ENCODE peak calls at places on chromosomes 16 and 17, in ten cellular contexts. Z, I, R, O, F, E, Y, J, Q and V are unnamed samples.
A peak's percentile ranks its signal among the peaks of the same experiment; 100 is the strongest.

GRCh38 chr17:36475346-36475970 is 11.0 kb upstream of the ZNHIT3 start:
- DNase-seq in E (no peak), R (no peak), Q (no peak), Z (no peak), F (peak; percentile 9), J (no peak), Y (no peak), O (no peak), I (no peak), V (no peak)

GRCh38 chr16:51753382-51753781 is 602.3 kb upstream of the SALL1 start:
- DNase-seq in E (no peak), R (no peak), I (no peak), Q (no peak), Y (no peak), J (no peak), O (no peak), Z (no peak), F (no peak), V (no peak)

GRCh38 chr16:54280751-54281150 is 5.8 kb downstream of the IRX3 start:
- DNase-seq in E (no peak), O (no peak), Z (no peak), F (no peak), J (no peak), Y (no peak), Q (no peak), R (no peak), I (no peak), V (no peak)

GRCh38 chr16:75943705-75944514 is 217.6 kb upstream of the CPHXL start:
- DNase-seq in R (no peak), I (no peak), J (no peak), E (no peak), F (no peak), Z (no peak), Q (no peak), Y (no peak), O (no peak), V (no peak)

GRCh38 chr16:88700636-88701482 is 5.3 kb downstream of the RNF166 start:
- DNase-seq in O (peak; percentile 81), E (peak; percentile 97), I (peak; percentile 64), R (peak; percentile 90), J (peak; percentile 95), Y (no peak), Q (no peak), F (peak; percentile 46), Z (peak; percentile 92), V (peak; percentile 86)

GRCh38 chr16:85950519-85950918 is 51.6 kb downstream of the IRF8 start:
- DNase-seq in O (no peak), F (no peak), J (no peak), Q (no peak), Z (no peak), Y (no peak), R (no peak), I (no peak), E (no peak), V (no peak)

GRCh38 chr16:88282221-88283041 is 100.3 kb upstream of the ZNF469 start:
- DNase-seq in F (no peak), I (no peak), Y (no peak), R (peak; percentile 44), O (no peak), E (no peak), J (no peak), Q (no peak), Z (no peak), V (no peak)

GRCh38 chr17:7403043-7403901 is 625 bp downstream of the TMEM256 start:
- DNase-seq in Q (peak; percentile 72), J (no peak), Z (peak; percentile 88), I (no peak), R (no peak), F (no peak), E (peak; percentile 74), Y (peak; percentile 85), O (no peak), V (no peak)

GRCh38 chr17:2090804-2091534 is 36.1 kb downstream of the HIC1 start:
- DNase-seq in Z (peak; percentile 90), F (no peak), J (no peak), Y (peak; percentile 74), O (no peak), I (no peak), R (peak; percentile 97), E (peak; percentile 78), Q (no peak), V (no peak)

GRCh38 chr17:58268774-58269556 is 11.8 kb downstream of the MPO start:
- DNase-seq in F (no peak), Q (no peak), I (no peak), J (no peak), Z (no peak), O (no peak), E (no peak), Y (no peak), R (no peak), V (no peak)

GRCh38 chr17:31672161-31672819 is 186.8 kb downstream of the COPRS start:
- DNase-seq in E (no peak), I (no peak), R (no peak), F (no peak), Z (no peak), O (no peak), Y (no peak), Q (no peak), J (no peak), V (peak; percentile 56)

GRCh38 chr16:55021595-55022475 is 91.2 kb downstream of the IRX5 start:
- DNase-seq in F (no peak), E (no peak), I (no peak), Z (no peak), J (no peak), Y (peak; percentile 49), O (no peak), R (no peak), Q (no peak), V (peak; percentile 22)

GRCh38 chr16:82755570-82756282 is 129.0 kb downstream of the CDH13 start:
- DNase-seq in Z (no peak), Q (no peak), F (no peak), Y (peak; percentile 6), R (no peak), E (no peak), J (no peak), O (no peak), I (no peak), V (no peak)

GRCh38 chr16:48284772-48285409 is 37.6 kb upstream of the ABCC11 start:
- DNase-seq in Y (no peak), F (no peak), E (no peak), I (peak; percentile 25), R (no peak), J (no peak), O (peak; percentile 55), Q (no peak), Z (no peak), V (no peak)

DNA sequence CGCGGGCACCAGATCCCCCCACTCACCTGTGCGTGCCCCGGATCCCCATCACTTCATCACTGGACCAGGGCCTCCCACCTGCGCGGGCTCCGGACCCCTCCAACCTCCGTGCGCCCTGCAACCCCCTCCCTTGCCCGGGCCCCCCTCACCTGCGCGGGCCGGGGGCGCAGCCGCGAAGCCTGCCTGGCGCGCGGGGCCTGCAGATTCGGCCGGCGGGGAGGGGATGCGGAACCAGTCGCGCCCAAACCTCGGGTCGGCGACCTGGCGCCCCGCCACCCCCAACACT is 202 bp downstream of the CEP131 start:
- DNase-seq in Z (no peak), J (no peak), O (no peak), I (no peak), Q (no peak), F (no peak), R (no peak), E (no peak), Y (no peak), V (no peak)
- H3K27ac ChIP-seq in Z (peak overlapping the region; percentile 70), J (peak overlapping the region; percentile 54), O (no peak overlapping the region), I (peak overlapping the region; percentile 43), Q (no peak overlapping the region), F (peak overlapping the region; percentile 35), R (no peak overlapping the region), E (no peak overlapping the region), Y (no peak overlapping the region), V (peak overlapping the region; percentile 45)

GRCh38 chr17:50918071-50918932 is 52.1 kb upstream of the TOB1 start:
- DNase-seq in Y (no peak), Q (no peak), O (no peak), I (no peak), E (no peak), Z (no peak), J (no peak), R (no peak), F (peak; percentile 22), V (no peak)
- H3K27ac ChIP-seq in Y (no peak overlapping the region), Q (peak overlapping the region; percentile 88), O (no peak overlapping the region), I (no peak overlapping the region), E (no peak overlapping the region), Z (peak overlapping the region; percentile 82), J (peak overlapping the region; percentile 75), R (no peak overlapping the region), F (peak overlapping the region; percentile 96), V (peak overlapping the region; percentile 84)

GRCh38 chr17:40100669-40101366 is 429 bp upstream of the NR1D1 start:
- DNase-seq in F (peak; percentile 95), I (peak; percentile 82), Z (peak; percentile 100), Q (peak; percentile 99), Y (peak; percentile 99), E (peak; percentile 99), R (peak; percentile 99), J (peak; percentile 91), O (peak; percentile 97), V (peak; percentile 100)
- H3K27ac ChIP-seq in F (peak overlapping the region; percentile 87), I (peak overlapping the region; percentile 17), Z (peak overlapping the region; percentile 99), Q (peak overlapping the region; percentile 99), Y (no peak overlapping the region), E (peak overlapping the region; percentile 57), R (peak overlapping the region; percentile 67), J (peak overlapping the region; percentile 92), O (peak overlapping the region; percentile 78), V (peak overlapping the region; percentile 89)

GRCh38 chr16:90007015-90007414 is 12.2 kb downstream of the DBNDD1 start:
- DNase-seq in F (no peak), J (no peak), Q (no peak), R (no peak), O (no peak), Z (no peak), E (no peak), I (no peak), Y (no peak), V (no peak)

GRCh38 chr16:90009172-90009899 is 9.9 kb downstream of the DBNDD1 start:
- DNase-seq in J (no peak), E (no peak), I (no peak), Z (no peak), O (no peak), F (no peak), Q (no peak), Y (no peak), R (no peak), V (no peak)

GRCh38 chr16:90010676-90011075 is 8.6 kb downstream of the DBNDD1 start:
- DNase-seq in O (no peak), R (no peak), Y (no peak), Z (no peak), Q (no peak), E (no peak), F (no peak), I (no peak), J (no peak), V (no peak)

GRCh38 chr16:90011196-90011819 is 7.9 kb downstream of the DBNDD1 start:
- DNase-seq in E (no peak), F (no peak), O (no peak), Q (no peak), R (no peak), Y (no peak), J (no peak), I (no peak), Z (no peak), V (no peak)

DNA sequence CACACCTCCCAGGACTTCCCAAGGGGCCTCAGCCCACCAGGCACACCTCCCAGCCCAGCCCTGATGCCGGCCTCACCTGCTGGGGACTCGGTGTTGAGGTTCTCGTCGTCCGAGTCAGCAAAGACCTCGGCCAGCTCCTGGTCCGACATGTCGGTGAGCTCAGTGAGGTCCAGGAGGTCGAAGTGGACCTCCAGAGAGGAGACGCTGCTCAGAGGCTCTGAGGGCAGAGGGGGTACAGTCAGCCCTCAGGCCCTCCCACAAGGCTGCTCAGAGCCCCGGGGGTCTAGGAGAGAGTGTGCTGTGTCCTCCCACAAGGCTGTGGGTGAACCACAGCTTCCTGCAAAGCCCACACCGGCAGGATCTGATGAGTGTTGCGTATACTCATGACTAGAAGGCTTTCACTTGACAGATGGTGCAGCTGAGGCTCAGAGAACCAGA is 10.5 kb downstream of the DBNDD1 start:
- DNase-seq in E (no peak), Q (no peak), Z (no peak), F (no peak), J (peak; percentile 58), O (no peak), R (peak; percentile 16), I (no peak), Y (no peak), V (no peak)
- H3K27ac ChIP-seq in E (no peak overlapping the region), Q (no peak overlapping the region), Z (no peak overlapping the region), F (no peak overlapping the region), J (no peak overlapping the region), O (no peak overlapping the region), R (no peak overlapping the region), I (no peak overlapping the region), Y (no peak overlapping the region), V (no peak overlapping the region)